ENCODE peak calls at places on chromosomes 3 and 15, in seven cellular contexts. One of them, this sample, is unnamed.

GRCh38 chr15:67358812-67359211 is 104.2 kb downstream of the IQCH start:
- DNase-seq in SJSA1: no peak
- DNase-seq in AG04450: no peak
- DNase-seq in dorsolateral prefrontal cortex: no peak
- DNase-seq in epithelial cell of prostate: no peak
- DNase-seq in astrocyte: no peak
- DNase-seq in Peyer's patch: no peak
- DNase-seq in this sample: no peak

GRCh38 chr3:29171583-29171990 is 109.3 kb upstream of the RBMS3 start:
- DNase-seq in Peyer's patch: no peak
- DNase-seq in astrocyte: peak; percentile 13
- DNase-seq in dorsolateral prefrontal cortex: no peak
- DNase-seq in AG04450: no peak
- DNase-seq in epithelial cell of prostate: no peak
- DNase-seq in SJSA1: peak; percentile 86
- DNase-seq in this sample: no peak

GRCh38 chr3:172751188-172751571 is 654 bp downstream of the ECT2 start:
- DNase-seq in Peyer's patch: no peak
- DNase-seq in epithelial cell of prostate: no peak
- DNase-seq in dorsolateral prefrontal cortex: no peak
- DNase-seq in AG04450: no peak
- DNase-seq in SJSA1: no peak
- DNase-seq in astrocyte: no peak
- DNase-seq in this sample: no peak

GRCh38 chr3:102400142-102400541 is 34.7 kb upstream of the ZPLD1 start:
- DNase-seq in SJSA1: no peak
- DNase-seq in dorsolateral prefrontal cortex: no peak
- DNase-seq in epithelial cell of prostate: no peak
- DNase-seq in Peyer's patch: no peak
- DNase-seq in AG04450: no peak
- DNase-seq in astrocyte: peak; percentile 17
- DNase-seq in this sample: no peak

GRCh38 chr3:108271626-108272025 is 24.7 kb upstream of the HHLA2 start:
- DNase-seq in SJSA1: no peak
- DNase-seq in astrocyte: no peak
- DNase-seq in Peyer's patch: no peak
- DNase-seq in AG04450: no peak
- DNase-seq in epithelial cell of prostate: no peak
- DNase-seq in dorsolateral prefrontal cortex: no peak
- DNase-seq in this sample: no peak

GRCh38 chr3:41710646-41711388 is 251.1 kb downstream of the ULK4 start:
- DNase-seq in dorsolateral prefrontal cortex: no peak
- DNase-seq in epithelial cell of prostate: no peak
- DNase-seq in SJSA1: peak; percentile 88
- DNase-seq in Peyer's patch: no peak
- DNase-seq in AG04450: peak; percentile 51
- DNase-seq in astrocyte: peak; percentile 90
- DNase-seq in this sample: no peak

GRCh38 chr3:155026999-155027591 is 53.0 kb upstream of the MME start:
- DNase-seq in SJSA1: no peak
- DNase-seq in AG04450: no peak
- DNase-seq in Peyer's patch: no peak
- DNase-seq in astrocyte: peak; percentile 48
- DNase-seq in dorsolateral prefrontal cortex: no peak
- DNase-seq in epithelial cell of prostate: no peak
- DNase-seq in this sample: no peak

GRCh38 chr3:45497963-45498362 is 96.6 kb upstream of the LIMD1 start:
- DNase-seq in epithelial cell of prostate: no peak
- DNase-seq in astrocyte: no peak
- DNase-seq in Peyer's patch: no peak
- DNase-seq in SJSA1: no peak
- DNase-seq in AG04450: no peak
- DNase-seq in dorsolateral prefrontal cortex: no peak
- DNase-seq in this sample: no peak

GRCh38 chr3:139173372-139174108 is 128.8 kb upstream of the PRR23C start:
- DNase-seq in AG04450: no peak
- DNase-seq in SJSA1: peak; percentile 62
- DNase-seq in epithelial cell of prostate: no peak
- DNase-seq in astrocyte: peak; percentile 18
- DNase-seq in dorsolateral prefrontal cortex: peak; percentile 64
- DNase-seq in Peyer's patch: no peak
- DNase-seq in this sample: no peak

GRCh38 chr3:51703776-51704510 is 2.9 kb upstream of the GRM2 start:
- DNase-seq in Peyer's patch: no peak
- DNase-seq in astrocyte: no peak
- DNase-seq in dorsolateral prefrontal cortex: no peak
- DNase-seq in AG04450: no peak
- DNase-seq in epithelial cell of prostate: no peak
- DNase-seq in SJSA1: no peak
- DNase-seq in this sample: no peak

GRCh38 chr15:52121896-52122295 is 9.3 kb upstream of the BCL2L10 start:
- DNase-seq in AG04450: no peak
- DNase-seq in SJSA1: no peak
- DNase-seq in epithelial cell of prostate: no peak
- DNase-seq in dorsolateral prefrontal cortex: no peak
- DNase-seq in Peyer's patch: peak; percentile 26
- DNase-seq in astrocyte: no peak
- DNase-seq in this sample: no peak

GRCh38 chr3:143821862-143822261 is 26.4 kb downstream of the SLC9A9 start:
- DNase-seq in SJSA1: no peak
- DNase-seq in astrocyte: no peak
- DNase-seq in dorsolateral prefrontal cortex: no peak
- DNase-seq in epithelial cell of prostate: no peak
- DNase-seq in Peyer's patch: no peak
- DNase-seq in AG04450: no peak
- DNase-seq in this sample: no peak

GRCh38 chr15:62711691-62712454 is 330.7 kb upstream of the TPM1 start:
- DNase-seq in AG04450: no peak
- DNase-seq in astrocyte: peak; percentile 56
- DNase-seq in epithelial cell of prostate: no peak
- DNase-seq in SJSA1: no peak
- DNase-seq in Peyer's patch: no peak
- DNase-seq in dorsolateral prefrontal cortex: no peak
- DNase-seq in this sample: no peak

GRCh38 chr15:61197187-61197586 is 31.9 kb downstream of the RORA start:
- DNase-seq in AG04450: no peak
- DNase-seq in dorsolateral prefrontal cortex: no peak
- DNase-seq in astrocyte: no peak
- DNase-seq in Peyer's patch: no peak
- DNase-seq in SJSA1: no peak
- DNase-seq in epithelial cell of prostate: no peak
- DNase-seq in this sample: no peak

GRCh38 chr15:92599394-92599970 is 56.1 kb downstream of the FAM174B start:
- DNase-seq in dorsolateral prefrontal cortex: no peak
- DNase-seq in astrocyte: peak; percentile 72
- DNase-seq in Peyer's patch: no peak
- DNase-seq in AG04450: peak; percentile 2
- DNase-seq in epithelial cell of prostate: no peak
- DNase-seq in SJSA1: no peak
- DNase-seq in this sample: no peak

GRCh38 chr3:76497636-76498035 is 542.3 kb upstream of the ROBO2 start:
- DNase-seq in dorsolateral prefrontal cortex: no peak
- DNase-seq in epithelial cell of prostate: no peak
- DNase-seq in AG04450: peak; percentile 29
- DNase-seq in astrocyte: peak; percentile 2
- DNase-seq in SJSA1: peak; percentile 0
- DNase-seq in Peyer's patch: no peak
- DNase-seq in this sample: peak; percentile 35
- H3K27ac ChIP-seq in dorsolateral prefrontal cortex: no peak overlapping the region
- H3K27ac ChIP-seq in epithelial cell of prostate: no peak overlapping the region
- H3K27ac ChIP-seq in AG04450: no peak overlapping the region
- H3K27ac ChIP-seq in astrocyte: no peak overlapping the region
- H3K27ac ChIP-seq in SJSA1: no peak overlapping the region
- H3K27ac ChIP-seq in Peyer's patch: no peak overlapping the region
- H3K27ac ChIP-seq in this sample: no peak overlapping the region

GRCh38 chr3:122535964-122536363 is 21.2 kb upstream of the KPNA1 start:
- DNase-seq in AG04450: no peak
- DNase-seq in epithelial cell of prostate: no peak
- DNase-seq in Peyer's patch: no peak
- DNase-seq in astrocyte: no peak
- DNase-seq in dorsolateral prefrontal cortex: no peak
- DNase-seq in SJSA1: no peak
- DNase-seq in this sample: no peak

GRCh38 chr3:122536634-122537033 is 21.9 kb upstream of the KPNA1 start:
- DNase-seq in epithelial cell of prostate: no peak
- DNase-seq in dorsolateral prefrontal cortex: no peak
- DNase-seq in SJSA1: no peak
- DNase-seq in AG04450: no peak
- DNase-seq in astrocyte: no peak
- DNase-seq in Peyer's patch: no peak
- DNase-seq in this sample: no peak

GRCh38 chr3:122530164-122530563 is 15.4 kb upstream of the KPNA1 start:
- DNase-seq in dorsolateral prefrontal cortex: no peak
- DNase-seq in astrocyte: no peak
- DNase-seq in Peyer's patch: no peak
- DNase-seq in epithelial cell of prostate: no peak
- DNase-seq in AG04450: no peak
- DNase-seq in SJSA1: no peak
- DNase-seq in this sample: no peak

GRCh38 chr3:122533931-122534334 is 19.2 kb upstream of the KPNA1 start:
- DNase-seq in Peyer's patch: no peak
- DNase-seq in epithelial cell of prostate: peak; percentile 91
- DNase-seq in astrocyte: peak; percentile 79
- DNase-seq in SJSA1: peak; percentile 72
- DNase-seq in dorsolateral prefrontal cortex: no peak
- DNase-seq in AG04450: peak; percentile 24
- DNase-seq in this sample: peak; percentile 95

DNA sequence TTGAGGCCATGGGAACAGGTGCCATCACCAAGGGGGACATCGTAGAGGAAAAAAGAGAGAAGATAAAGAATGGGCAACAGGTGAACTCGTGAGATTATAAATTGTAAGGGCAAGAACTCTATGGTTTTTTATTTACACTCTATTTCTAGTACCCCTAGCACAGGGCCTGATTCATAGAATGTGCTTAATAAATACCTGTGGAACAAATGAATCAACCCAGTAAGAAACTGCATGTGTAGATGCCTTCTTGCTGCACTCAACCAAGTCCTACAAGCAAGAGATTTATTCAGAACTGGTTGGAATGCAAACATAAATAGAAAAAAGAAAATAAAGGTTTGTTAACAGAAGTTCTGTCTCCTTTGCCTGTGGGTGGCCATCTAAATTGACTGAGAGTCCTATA is 18.7 kb upstream of the KPNA1 start:
- DNase-seq in Peyer's patch: no peak
- DNase-seq in astrocyte: no peak
- DNase-seq in AG04450: no peak
- DNase-seq in dorsolateral prefrontal cortex: no peak
- DNase-seq in SJSA1: no peak
- DNase-seq in epithelial cell of prostate: no peak
- DNase-seq in this sample: no peak
- H3K27ac ChIP-seq in Peyer's patch: no peak overlapping the region
- H3K27ac ChIP-seq in astrocyte: no peak overlapping the region
- H3K27ac ChIP-seq in AG04450: no peak overlapping the region
- H3K27ac ChIP-seq in dorsolateral prefrontal cortex: no peak overlapping the region
- H3K27ac ChIP-seq in SJSA1: no peak overlapping the region
- H3K27ac ChIP-seq in epithelial cell of prostate: peak overlapping the region; percentile 29
- H3K27ac ChIP-seq in this sample: no peak overlapping the region

GRCh38 chr15:78209646-78210348 is 24.6 kb downstream of the ACSBG1 start:
- DNase-seq in AG04450: no peak
- DNase-seq in Peyer's patch: peak; percentile 56
- DNase-seq in epithelial cell of prostate: no peak
- DNase-seq in dorsolateral prefrontal cortex: no peak
- DNase-seq in SJSA1: no peak
- DNase-seq in astrocyte: no peak
- DNase-seq in this sample: no peak
- H3K27ac ChIP-seq in AG04450: no peak overlapping the region
- H3K27ac ChIP-seq in Peyer's patch: no peak overlapping the region
- H3K27ac ChIP-seq in epithelial cell of prostate: peak overlapping the region; percentile 43
- H3K27ac ChIP-seq in dorsolateral prefrontal cortex: peak overlapping the region; percentile 66
- H3K27ac ChIP-seq in SJSA1: no peak overlapping the region
- H3K27ac ChIP-seq in astrocyte: no peak overlapping the region
- H3K27ac ChIP-seq in this sample: no peak overlapping the region

GRCh38 chr3:13051581-13051980 is 21.6 kb downstream of the IQSEC1 start:
- DNase-seq in epithelial cell of prostate: no peak
- DNase-seq in astrocyte: no peak
- DNase-seq in Peyer's patch: no peak
- DNase-seq in dorsolateral prefrontal cortex: no peak
- DNase-seq in SJSA1: no peak
- DNase-seq in AG04450: no peak
- DNase-seq in this sample: no peak
- H3K27ac ChIP-seq in epithelial cell of prostate: no peak overlapping the region
- H3K27ac ChIP-seq in astrocyte: no peak overlapping the region
- H3K27ac ChIP-seq in Peyer's patch: no peak overlapping the region
- H3K27ac ChIP-seq in dorsolateral prefrontal cortex: no peak overlapping the region
- H3K27ac ChIP-seq in SJSA1: no peak overlapping the region
- H3K27ac ChIP-seq in AG04450: no peak overlapping the region
- H3K27ac ChIP-seq in this sample: no peak overlapping the region

DNA sequence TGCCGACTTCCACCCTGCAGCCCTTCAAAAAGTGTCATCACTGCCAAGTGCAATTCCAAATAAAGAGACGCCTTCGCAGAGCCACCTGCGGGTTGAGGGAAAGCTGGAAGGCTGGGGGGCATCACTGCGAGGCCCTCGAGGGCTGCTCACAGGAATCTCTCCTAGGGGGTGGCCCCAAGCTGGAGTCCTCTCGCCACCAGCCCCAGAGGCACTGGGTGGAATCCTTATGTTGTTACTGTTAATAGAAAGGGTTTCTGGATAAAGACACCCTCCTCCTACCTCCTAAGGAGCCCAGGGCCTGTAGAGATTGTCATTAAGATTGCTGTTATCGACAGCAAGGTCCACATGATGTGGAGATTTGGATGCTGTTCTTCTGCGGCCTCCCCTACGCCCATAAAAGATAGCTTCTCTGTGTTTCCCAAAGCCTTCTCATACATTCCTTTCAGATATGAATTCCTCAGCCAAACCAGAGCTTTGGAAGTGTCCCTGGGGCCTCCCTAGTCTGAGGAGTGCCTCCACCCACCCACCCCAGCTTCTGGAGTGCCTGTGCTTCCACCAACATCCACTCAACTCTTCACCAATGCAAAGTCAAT is 512.7 kb downstream of the SHQ1 start:
- DNase-seq in astrocyte: no peak
- DNase-seq in epithelial cell of prostate: no peak
- DNase-seq in SJSA1: no peak
- DNase-seq in Peyer's patch: no peak
- DNase-seq in AG04450: no peak
- DNase-seq in dorsolateral prefrontal cortex: no peak
- DNase-seq in this sample: no peak
- H3K27ac ChIP-seq in astrocyte: no peak overlapping the region
- H3K27ac ChIP-seq in epithelial cell of prostate: no peak overlapping the region
- H3K27ac ChIP-seq in SJSA1: no peak overlapping the region
- H3K27ac ChIP-seq in Peyer's patch: no peak overlapping the region
- H3K27ac ChIP-seq in AG04450: no peak overlapping the region
- H3K27ac ChIP-seq in dorsolateral prefrontal cortex: peak overlapping the region; percentile 89
- H3K27ac ChIP-seq in this sample: no peak overlapping the region

DNA sequence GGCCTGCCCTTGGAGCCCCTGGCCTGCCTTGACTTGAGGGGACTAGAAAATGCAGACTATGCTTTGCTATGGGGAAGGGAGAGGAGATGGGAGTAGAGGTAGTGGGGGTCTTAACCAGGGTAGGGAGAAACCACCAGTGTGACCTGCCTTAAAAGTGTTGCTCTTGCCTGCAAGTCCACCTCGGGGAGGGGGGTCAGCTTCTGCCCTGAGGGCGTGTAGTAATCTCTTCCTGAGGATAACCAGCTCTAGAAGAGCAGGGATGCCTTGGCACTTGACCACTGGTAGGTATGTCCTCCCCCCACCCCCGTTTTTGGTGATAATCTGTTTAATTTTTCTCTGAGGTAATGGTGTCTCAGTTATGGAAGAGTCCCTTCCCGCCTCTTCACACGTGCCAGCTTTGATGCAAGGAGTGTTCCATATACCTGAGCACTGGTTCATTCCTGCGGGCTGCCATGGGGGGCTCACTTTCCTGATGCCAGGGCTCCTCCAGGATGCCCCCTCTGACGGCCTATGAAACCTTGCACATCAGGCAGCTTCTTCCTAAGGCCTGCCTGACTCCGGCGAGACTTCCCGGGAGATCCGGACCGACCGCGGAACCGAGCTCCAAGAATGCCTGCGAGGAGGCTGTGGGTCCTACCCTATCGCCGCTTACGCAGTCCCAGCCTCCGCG is 780 bp upstream of the P4HTM start:
- DNase-seq in Peyer's patch: no peak
- DNase-seq in astrocyte: no peak
- DNase-seq in SJSA1: no peak
- DNase-seq in epithelial cell of prostate: no peak
- DNase-seq in dorsolateral prefrontal cortex: no peak
- DNase-seq in AG04450: no peak
- DNase-seq in this sample: no peak
- H3K27ac ChIP-seq in Peyer's patch: peak overlapping the region; percentile 91
- H3K27ac ChIP-seq in astrocyte: peak overlapping the region; percentile 88
- H3K27ac ChIP-seq in SJSA1: peak overlapping the region; percentile 95
- H3K27ac ChIP-seq in epithelial cell of prostate: peak overlapping the region; percentile 49
- H3K27ac ChIP-seq in dorsolateral prefrontal cortex: peak overlapping the region; percentile 94
- H3K27ac ChIP-seq in AG04450: peak overlapping the region; percentile 99
- H3K27ac ChIP-seq in this sample: peak overlapping the region; percentile 47